ENCODE peak calls at places on chromosome 22, in seven cellular contexts. O is GM23248, V is mammary epithelial cell, Y is HCT116, B is HepG2, X is neuronal stem cell, W is colonic mucosa. J is an unnamed sample.

GRCh38 chr22:23281406-23282088 is 101.2 kb downstream of the BCR start:
- DNase-seq in V (peak), O (peak), X (peak), Y (peak), B (peak), W (peak), J (peak)

GRCh38 chr22:43812149-43812842 is at the start of gene EFCAB6:
- DNase-seq in V (peak), W (peak), B (no peak), O (peak), X (peak), Y (peak), J (peak)

GRCh38 chr22:22571862-22572261 is 12.8 kb upstream of the PRAME start:
- DNase-seq in O (no peak), V (no peak), Y (no peak), X (no peak), B (no peak), W (no peak), J (no peak)

GRCh38 chr22:40819741-40820140 is 595 bp upstream of the SLC25A17 start:
- DNase-seq in Y (no peak), V (no peak), B (no peak), X (no peak), W (no peak), O (peak), J (no peak)

GRCh38 chr22:23302171-23303002 is 122.1 kb downstream of the BCR start:
- DNase-seq in W (peak), V (no peak), B (no peak), O (no peak), Y (no peak), X (no peak), J (no peak)

GRCh38 chr22:49659281-49659923 is 168.3 kb downstream of the BRD1 start:
- DNase-seq in X (no peak), Y (no peak), O (no peak), V (no peak), W (no peak), B (no peak), J (no peak)

GRCh38 chr22:47632646-47633045 is 870.2 kb downstream of the TBC1D22A start:
- DNase-seq in B (no peak), O (no peak), Y (no peak), X (no peak), W (no peak), V (no peak), J (no peak)

GRCh38 chr22:43848366-43849171 is 13.7 kb downstream of the SULT4A1 start:
- DNase-seq in X (no peak), O (peak), W (no peak), B (no peak), V (no peak), Y (peak), J (no peak)

GRCh38 chr22:42270178-42270511 is 308 bp downstream of the TCF20 start:
- DNase-seq in W (no peak), B (no peak), V (no peak), X (no peak), O (no peak), Y (peak), J (no peak)

GRCh38 chr22:24402460-24403192 is 24.8 kb upstream of the ADORA2A start:
- DNase-seq in X (no peak), Y (peak), O (peak), B (peak), V (peak), W (peak), J (no peak)

GRCh38 chr22:40215266-40215665 is 37.5 kb downstream of the TNRC6B start:
- DNase-seq in B (no peak), X (no peak), O (no peak), V (no peak), W (peak), Y (no peak), J (no peak)

GRCh38 chr22:43346521-43346929 is 3.4 kb upstream of the SCUBE1 start:
- DNase-seq in V (peak), B (peak), X (peak), W (peak), Y (peak), O (peak), J (peak)

GRCh38 chr22:22600862-22601261 is 41.8 kb upstream of the PRAME start:
- DNase-seq in O (no peak), X (no peak), V (no peak), B (no peak), W (no peak), Y (no peak), J (no peak)

GRCh38 chr22:35177811-35178210 is 79.5 kb upstream of the HMGXB4 start:
- DNase-seq in O (no peak), Y (no peak), B (no peak), V (no peak), W (no peak), X (no peak), J (no peak)

GRCh38 chr22:42856179-42856864 is 751 bp downstream of the ARFGAP3 start:
- DNase-seq in O (peak), X (peak), V (no peak), Y (no peak), W (peak), B (peak), J (no peak)

GRCh38 chr22:25375683-25376082 is 156.2 kb downstream of the CRYBB2 start:
- DNase-seq in O (no peak), V (no peak), X (no peak), Y (no peak), B (no peak), W (no peak), J (no peak)

GRCh38 chr22:36291831-36292740 is 39.2 kb downstream of the APOL1 start:
- DNase-seq in B (no peak), O (no peak), X (no peak), W (no peak), Y (no peak), V (no peak), J (no peak)

GRCh38 chr22:35638408-35638807 is 9.8 kb upstream of the APOL6 start:
- DNase-seq in Y (no peak), V (no peak), O (peak), X (no peak), B (no peak), W (peak), J (no peak)

GRCh38 chr22:17924076-17924475 is 100.3 kb downstream of the MICAL3 start:
- DNase-seq in Y (no peak), B (no peak), X (no peak), V (no peak), O (no peak), W (no peak), J (no peak)

GRCh38 chr22:42967933-42968332 is 47.0 kb downstream of the PACSIN2 start:
- DNase-seq in X (no peak), W (peak), V (no peak), O (peak), B (no peak), Y (no peak), J (no peak)

GRCh38 chr22:16955678-16956210 is 52.3 kb downstream of the GAB4 start:
- DNase-seq in V (no peak), O (no peak), X (no peak), W (no peak), Y (no peak), B (no peak), J (no peak)

GRCh38 chr22:17773606-17774205 is 563 bp downstream of the BID start:
- DNase-seq in B (peak), V (peak), O (peak), Y (no peak), W (peak), X (peak), J (no peak)

GRCh38 chr22:17867160-17867785 is 93.0 kb upstream of the BID start:
- DNase-seq in O (no peak), V (no peak), X (no peak), W (peak), Y (no peak), B (no peak), J (no peak)

GRCh38 chr22:28332410-28332809 is 347.2 kb downstream of the TTC28 start:
- DNase-seq in O (peak), W (no peak), X (no peak), B (no peak), V (no peak), Y (no peak), J (no peak)

GRCh38 chr22:43135565-43135964 is 7.6 kb downstream of the MCAT start:
- DNase-seq in Y (no peak), X (no peak), W (no peak), V (no peak), B (no peak), O (no peak), J (no peak)

GRCh38 chr22:41535244-41535643 is 9.0 kb downstream of the POLR3H start:
- DNase-seq in O (peak), W (no peak), V (no peak), B (peak), Y (no peak), X (no peak), J (no peak)

GRCh38 chr22:19774628-19775027 is 14.1 kb downstream of the TBX1 start:
- DNase-seq in O (no peak), B (no peak), V (no peak), Y (no peak), X (no peak), W (no peak), J (no peak)

GRCh38 chr22:19287076-19287724 is 4.3 kb downstream of the CLTCL1 start:
- DNase-seq in X (no peak), O (peak), W (no peak), V (peak), Y (no peak), B (no peak), J (no peak)

DNA sequence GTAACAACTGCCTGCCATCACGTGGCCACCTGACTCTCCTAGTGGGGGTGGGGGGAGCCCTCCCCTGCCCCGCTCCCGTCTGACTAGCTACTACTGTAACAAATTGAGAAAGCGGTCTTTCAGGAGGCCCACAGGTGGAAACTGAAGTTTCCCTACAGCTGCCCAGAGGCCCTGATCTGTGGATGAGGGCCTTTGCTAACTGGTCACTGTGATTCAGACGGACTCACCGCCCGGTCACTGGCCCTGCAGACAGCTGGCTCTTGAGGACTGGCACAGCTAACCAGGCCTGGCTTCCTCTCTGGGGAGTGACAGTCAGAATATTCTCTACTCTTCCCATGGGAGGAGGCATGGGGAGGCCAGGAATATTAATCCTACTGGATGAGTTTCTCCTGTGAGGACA is 116.8 kb downstream of the ARHGAP8 start:
- DNase-seq in W (no peak), Y (no peak), O (peak), B (no peak), X (no peak), V (no peak), J (no peak)
- H3K9ac ChIP-seq in W (no peak), Y (no peak), O (no peak), B (no peak), X (peak), V (no peak), J (no peak)

DNA sequence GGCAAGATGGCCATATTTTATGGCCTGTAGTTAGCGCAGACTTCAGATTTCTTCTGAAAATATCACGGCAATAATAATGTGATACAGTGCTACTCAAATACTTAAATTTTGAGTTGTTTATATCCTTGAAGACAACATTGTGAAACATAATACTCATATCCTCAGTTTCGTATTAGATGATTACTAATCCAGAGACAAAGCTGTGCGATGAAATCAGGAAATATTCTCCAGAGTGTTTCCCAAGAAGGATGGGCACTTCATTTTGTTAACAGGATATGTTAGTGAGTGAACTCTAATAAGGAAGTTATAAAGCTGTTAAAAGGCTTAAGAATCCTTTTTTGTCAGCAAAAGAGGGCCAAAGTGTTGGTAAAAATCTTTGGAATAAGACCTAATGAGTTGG is 4.0 kb upstream of the PIK3IP1 start:
- DNase-seq in O (peak), Y (no peak), W (no peak), B (no peak), X (no peak), V (peak), J (no peak)
- H3K9ac ChIP-seq in O (peak), Y (no peak), W (peak), B (no peak), X (no peak), V (no peak), J (no peak)

GRCh38 chr22:46500201-46500600 is 37.2 kb downstream of the CELSR1 start:
- DNase-seq in V (no peak), X (peak), B (no peak), Y (no peak), O (no peak), W (no peak), J (peak)
- H3K9ac ChIP-seq in V (no peak), X (no peak), B (no peak), Y (no peak), O (no peak), W (no peak), J (no peak)

GRCh38 chr22:26430600-26430999 is 1.5 kb downstream of the ASPHD2 start:
- DNase-seq in V (no peak), B (no peak), W (no peak), X (no peak), O (no peak), Y (no peak), J (no peak)
- H3K9ac ChIP-seq in V (no peak), B (no peak), W (no peak), X (no peak), O (no peak), Y (no peak), J (no peak)

GRCh38 chr22:21451545-21452520 is 15.4 kb upstream of the TMEM191C start:
- DNase-seq in W (peak), V (no peak), O (no peak), Y (no peak), B (no peak), X (no peak), J (no peak)
- H3K9ac ChIP-seq in W (no peak), V (no peak), O (no peak), Y (no peak), B (no peak), X (peak), J (no peak)

GRCh38 chr22:30047364-30047738 is 32.9 kb upstream of the HORMAD2 start:
- DNase-seq in W (no peak), O (no peak), Y (no peak), V (no peak), B (no peak), X (no peak), J (no peak)
- H3K9ac ChIP-seq in W (no peak), O (no peak), Y (no peak), V (no peak), B (no peak), X (no peak), J (no peak)

DNA sequence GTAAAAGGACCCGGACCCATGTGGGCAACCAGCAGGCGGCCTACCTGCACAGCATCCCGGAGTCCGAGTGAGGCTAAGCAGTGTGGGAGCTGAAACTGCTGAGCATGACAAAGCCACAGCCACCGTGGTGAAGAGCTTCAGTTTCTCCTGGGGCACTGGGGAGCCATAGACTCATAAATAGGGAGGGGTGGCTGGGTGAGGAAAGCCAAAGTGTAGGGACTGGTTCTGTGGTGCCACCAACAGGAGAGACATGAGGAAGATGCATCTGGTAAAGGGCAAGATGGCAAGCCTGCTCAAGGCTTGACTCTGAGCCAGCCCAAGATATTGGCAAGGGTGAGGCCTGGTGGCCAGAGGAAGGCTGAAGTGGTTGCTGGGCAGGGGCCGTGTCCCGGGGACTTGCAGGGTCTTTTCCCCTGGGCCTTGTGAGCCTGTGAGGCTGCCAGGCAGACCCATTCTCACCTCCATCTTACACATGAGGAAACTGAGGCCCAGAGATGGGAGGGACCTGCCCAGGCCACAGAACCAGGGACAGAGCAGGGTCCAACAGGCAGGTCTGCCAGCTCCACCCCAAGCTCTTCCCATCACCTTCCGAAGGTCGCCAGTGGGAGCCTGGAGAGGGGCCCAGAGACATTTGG is 30.4 kb downstream of the CYTH4 start:
- DNase-seq in X (no peak), O (no peak), B (no peak), Y (no peak), W (no peak), V (no peak), J (no peak)
- H3K9ac ChIP-seq in X (no peak), O (no peak), B (no peak), Y (no peak), W (no peak), V (no peak), J (no peak)

GRCh38 chr22:38869663-38870062 is 2.4 kb downstream of the CBX6 start:
- DNase-seq in B (no peak), X (no peak), O (no peak), V (no peak), Y (no peak), W (no peak), J (no peak)
- H3K9ac ChIP-seq in B (no peak), X (no peak), O (no peak), V (no peak), Y (no peak), W (no peak), J (no peak)

GRCh38 chr22:30923168-30923900 is 45.2 kb downstream of the MORC2 start:
- DNase-seq in W (no peak), V (no peak), Y (no peak), B (no peak), O (no peak), X (no peak), J (no peak)

GRCh38 chr22:30919973-30920372 is 48.6 kb downstream of the MORC2 start:
- DNase-seq in V (no peak), B (no peak), W (no peak), Y (no peak), X (no peak), O (no peak), J (no peak)

GRCh38 chr22:30921108-30921507 is 47.5 kb downstream of the MORC2 start:
- DNase-seq in V (peak), Y (no peak), B (no peak), X (no peak), W (no peak), O (peak), J (no peak)

GRCh38 chr22:30920407-30920806 is 48.2 kb downstream of the MORC2 start:
- DNase-seq in Y (peak), V (peak), W (peak), O (peak), X (peak), B (peak), J (peak)

GRCh38 chr22:30922151-30922611 is 46.4 kb downstream of the MORC2 start:
- DNase-seq in B (no peak), Y (no peak), X (no peak), W (peak), V (peak), O (peak), J (no peak)
- H3K9ac ChIP-seq in B (no peak), Y (no peak), X (no peak), W (no peak), V (no peak), O (peak), J (no peak)

GRCh38 chr22:20887375-20887774 is 28.6 kb downstream of the SNAP29 start:
- DNase-seq in Y (no peak), V (peak), B (no peak), X (no peak), O (peak), W (no peak), J (no peak)

GRCh38 chr22:20882855-20883254 is 24.0 kb downstream of the SNAP29 start:
- DNase-seq in O (no peak), X (no peak), B (no peak), V (no peak), W (no peak), Y (no peak), J (no peak)

GRCh38 chr22:20885017-20885556 is 26.3 kb downstream of the SNAP29 start:
- DNase-seq in B (no peak), W (no peak), X (no peak), O (no peak), Y (no peak), V (no peak), J (no peak)

GRCh38 chr22:20884454-20884853 is 25.6 kb downstream of the SNAP29 start:
- DNase-seq in O (no peak), V (no peak), B (no peak), W (no peak), X (no peak), Y (no peak), J (no peak)

DNA sequence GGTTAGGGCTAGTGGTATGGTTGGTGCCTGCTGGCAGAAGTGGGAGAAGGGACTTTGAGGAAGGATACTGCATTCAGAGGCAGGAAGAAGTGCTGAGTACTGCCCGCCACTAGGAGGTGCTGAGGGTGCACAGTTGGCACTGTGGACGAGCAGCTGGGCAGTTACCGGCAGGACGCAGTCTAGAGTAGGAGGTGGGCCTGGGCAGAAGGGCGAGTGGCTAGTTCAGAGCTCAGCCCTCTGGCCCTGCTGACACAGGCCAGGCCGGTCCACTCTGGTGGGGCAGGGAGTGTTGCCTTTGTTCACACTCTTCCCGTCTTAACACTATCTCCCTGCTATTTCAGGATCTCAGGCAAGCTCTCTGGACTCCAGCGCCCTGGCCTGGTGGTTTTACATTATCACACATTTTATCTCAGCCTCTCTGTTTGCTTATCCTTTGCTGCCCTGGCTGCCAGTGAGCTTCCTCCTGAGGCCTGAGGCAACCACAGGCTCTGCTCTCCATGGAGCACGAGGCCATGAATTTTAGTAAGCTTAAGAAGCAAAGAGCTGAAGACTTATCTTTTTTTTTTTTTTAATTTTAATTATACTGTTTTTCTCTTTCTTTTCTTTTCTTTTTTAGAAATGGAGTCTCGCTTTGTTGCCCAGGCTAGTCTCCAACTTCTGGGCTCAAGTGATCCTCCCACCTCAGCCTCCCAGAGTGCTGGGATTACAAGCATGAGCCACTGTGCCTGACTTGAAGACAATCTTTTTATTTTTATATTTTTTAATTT is 26.9 kb downstream of the SNAP29 start:
- DNase-seq in Y (peak), V (peak), O (peak), W (peak), X (peak), B (peak), J (peak)
- H3K9ac ChIP-seq in Y (no peak), V (no peak), O (no peak), W (peak), X (no peak), B (peak), J (peak)

J was measured in NT2/D1.